ENCODE peak calls at places on chromosomes 6 and 20, in seven cellular contexts. B, V, L, O, T, A and H are unnamed samples.

GRCh38 chr20:18312723-18313122 is 24.4 kb downstream of the ZNF133 start:
- DNase-seq in B (no peak), V (no peak), L (no peak), O (no peak), T (no peak), A (no peak), H (no peak)

GRCh38 chr20:3781153-3781910 is at the start of gene SPEF1:
- DNase-seq in B (peak), V (peak), L (peak), O (peak), T (peak), A (peak), H (peak)

GRCh38 chr6:3001773-3002293 is 2.1 kb downstream of the NQO2 start:
- DNase-seq in B (peak), V (peak), L (no peak), O (peak), T (no peak), A (no peak), H (peak)

GRCh38 chr6:169072127-169073042 is 181.3 kb downstream of the THBS2 start:
- DNase-seq in B (no peak), V (no peak), L (no peak), O (no peak), T (no peak), A (no peak), H (no peak)

GRCh38 chr6:11756292-11756691 is 22.3 kb downstream of the ADTRP start:
- DNase-seq in B (no peak), V (no peak), L (no peak), O (no peak), T (no peak), A (no peak), H (no peak)

GRCh38 chr6:169207482-169207881 is 46.2 kb downstream of the THBS2 start:
- DNase-seq in B (no peak), V (no peak), L (no peak), O (no peak), T (no peak), A (no peak), H (no peak)

GRCh38 chr6:67496191-67496590 is 1138.9 kb upstream of the ADGRB3 start:
- DNase-seq in B (no peak), V (no peak), L (no peak), O (no peak), T (no peak), A (no peak), H (no peak)

GRCh38 chr6:166556336-166556735 is 30.1 kb downstream of the RAMACL start:
- DNase-seq in B (no peak), V (no peak), L (no peak), O (no peak), T (no peak), A (no peak), H (no peak)

GRCh38 chr6:90156861-90157260 is 139.8 kb downstream of the BACH2 start:
- DNase-seq in B (no peak), V (no peak), L (no peak), O (peak), T (no peak), A (no peak), H (no peak)

GRCh38 chr20:7496394-7497111 is 443.7 kb downstream of the HAO1 start:
- DNase-seq in B (no peak), V (no peak), L (no peak), O (peak), T (no peak), A (no peak), H (no peak)

GRCh38 chr6:166489301-166490155 is 97.0 kb downstream of the RAMACL start:
- DNase-seq in B (no peak), V (no peak), L (no peak), O (no peak), T (no peak), A (no peak), H (peak)

GRCh38 chr6:146894624-146895023 is 295.9 kb downstream of the ADGB start:
- DNase-seq in B (no peak), V (no peak), L (no peak), O (no peak), T (no peak), A (no peak), H (no peak)

GRCh38 chr20:6231551-6231950 is 108.7 kb upstream of the FERMT1 start:
- DNase-seq in B (no peak), V (no peak), L (no peak), O (peak), T (no peak), A (no peak), H (no peak)

GRCh38 chr20:8573686-8574085 is 441.6 kb downstream of the PLCB1 start:
- DNase-seq in B (no peak), V (no peak), L (no peak), O (no peak), T (no peak), A (no peak), H (no peak)

GRCh38 chr6:152905551-152906299 is 77.1 kb downstream of the FBXO5 start:
- DNase-seq in B (no peak), V (no peak), L (no peak), O (no peak), T (no peak), A (no peak), H (no peak)

GRCh38 chr6:148757944-148758343 is 11.1 kb downstream of the UST start:
- DNase-seq in B (no peak), V (no peak), L (no peak), O (no peak), T (no peak), A (no peak), H (no peak)

GRCh38 chr20:44776977-44777376 is 31.3 kb downstream of the KCNK15 start:
- DNase-seq in B (peak), V (no peak), L (no peak), O (no peak), T (no peak), A (peak), H (no peak)

GRCh38 chr20:64065973-64066341 is 3.0 kb downstream of the TCEA2 start:
- DNase-seq in B (no peak), V (no peak), L (peak), O (peak), T (peak), A (no peak), H (peak)

GRCh38 chr6:139577124-139577800 is 202.8 kb upstream of the CITED2 start:
- DNase-seq in B (no peak), V (no peak), L (no peak), O (no peak), T (no peak), A (no peak), H (no peak)

GRCh38 chr20:37821691-37822655 is 81.0 kb upstream of the VSTM2L start:
- DNase-seq in B (no peak), V (no peak), L (no peak), O (peak), T (no peak), A (no peak), H (no peak)

GRCh38 chr20:51861726-51862466 is 59.6 kb upstream of the SALL4 start:
- DNase-seq in B (no peak), V (no peak), L (no peak), O (peak), T (no peak), A (no peak), H (no peak)

GRCh38 chr6:160767019-160767646 is 65.1 kb downstream of the PLG start:
- DNase-seq in B (peak), V (peak), L (no peak), O (peak), T (no peak), A (peak), H (no peak)

GRCh38 chr6:42239736-42240375 is 22.2 kb upstream of the MRPS10 start:
- DNase-seq in B (no peak), V (no peak), L (no peak), O (peak), T (peak), A (no peak), H (no peak)

GRCh38 chr20:63682384-63683139 is 13.9 kb upstream of the TNFRSF6B start:
- DNase-seq in B (no peak), V (peak), L (no peak), O (peak), T (peak), A (no peak), H (no peak)

GRCh38 chr6:19827247-19827646 is 9.9 kb upstream of the ID4 start:
- DNase-seq in B (no peak), V (no peak), L (no peak), O (no peak), T (no peak), A (no peak), H (no peak)

GRCh38 chr6:99289701-99290100 is 59.8 kb downstream of the FAXC start:
- DNase-seq in B (no peak), V (no peak), L (no peak), O (no peak), T (no peak), A (no peak), H (no peak)

GRCh38 chr6:87731818-87732661 is 30.0 kb upstream of the AKIRIN2 start:
- DNase-seq in B (no peak), V (peak), L (peak), O (peak), T (peak), A (no peak), H (peak)